ENCODE peak calls at places on chromosomes 11 and 22, in seven cellular contexts. One of them, this sample, is unnamed.

GRCh38 chr11:122069946-122070345 is 46.1 kb downstream of the BLID start:
- DNase-seq in stimulated activated CD4-positive, alpha-beta T cell treated with anti-CD3 and anti-CD28 coated beads, Interleukin-2, amount 100 ng/mL, for 48 hours: no peak
- DNase-seq in iris pigment epithelial cell: peak
- DNase-seq in Calu3: peak
- DNase-seq in T-helper 2 cell: no peak
- DNase-seq in T1000: no peak
- DNase-seq in dorsolateral prefrontal cortex: peak
- DNase-seq in this sample: peak

GRCh38 chr11:46499821-46500220 is 94.0 kb downstream of the AMBRA1 start:
- DNase-seq in stimulated activated CD4-positive, alpha-beta T cell treated with anti-CD3 and anti-CD28 coated beads, Interleukin-2, amount 100 ng/mL, for 48 hours: no peak
- DNase-seq in iris pigment epithelial cell: no peak
- DNase-seq in Calu3: no peak
- DNase-seq in T-helper 2 cell: no peak
- DNase-seq in T1000: no peak
- DNase-seq in dorsolateral prefrontal cortex: no peak
- DNase-seq in this sample: no peak

GRCh38 chr11:22666700-22667439 is 459 bp downstream of the GAS2 start:
- DNase-seq in stimulated activated CD4-positive, alpha-beta T cell treated with anti-CD3 and anti-CD28 coated beads, Interleukin-2, amount 100 ng/mL, for 48 hours: no peak
- DNase-seq in iris pigment epithelial cell: peak
- DNase-seq in Calu3: peak
- DNase-seq in T-helper 2 cell: no peak
- DNase-seq in T1000: no peak
- DNase-seq in dorsolateral prefrontal cortex: peak
- DNase-seq in this sample: peak

GRCh38 chr22:48905206-48905975 is 922.3 kb downstream of the BRD1 start:
- DNase-seq in stimulated activated CD4-positive, alpha-beta T cell treated with anti-CD3 and anti-CD28 coated beads, Interleukin-2, amount 100 ng/mL, for 48 hours: no peak
- DNase-seq in iris pigment epithelial cell: no peak
- DNase-seq in Calu3: no peak
- DNase-seq in T-helper 2 cell: no peak
- DNase-seq in T1000: no peak
- DNase-seq in dorsolateral prefrontal cortex: peak
- DNase-seq in this sample: no peak

GRCh38 chr11:73252577-73253191 is 19.5 kb upstream of the P2RY6 start:
- DNase-seq in stimulated activated CD4-positive, alpha-beta T cell treated with anti-CD3 and anti-CD28 coated beads, Interleukin-2, amount 100 ng/mL, for 48 hours: no peak
- DNase-seq in iris pigment epithelial cell: no peak
- DNase-seq in Calu3: no peak
- DNase-seq in T-helper 2 cell: no peak
- DNase-seq in T1000: no peak
- DNase-seq in dorsolateral prefrontal cortex: no peak
- DNase-seq in this sample: no peak

GRCh38 chr11:118156531-118157185 is 4.0 kb upstream of the SCN4B start:
- DNase-seq in stimulated activated CD4-positive, alpha-beta T cell treated with anti-CD3 and anti-CD28 coated beads, Interleukin-2, amount 100 ng/mL, for 48 hours: no peak
- DNase-seq in iris pigment epithelial cell: no peak
- DNase-seq in Calu3: peak
- DNase-seq in T-helper 2 cell: no peak
- DNase-seq in T1000: no peak
- DNase-seq in dorsolateral prefrontal cortex: no peak
- DNase-seq in this sample: no peak

GRCh38 chr11:45180158-45180887 is 33.9 kb downstream of the PRDM11 start:
- DNase-seq in stimulated activated CD4-positive, alpha-beta T cell treated with anti-CD3 and anti-CD28 coated beads, Interleukin-2, amount 100 ng/mL, for 48 hours: no peak
- DNase-seq in iris pigment epithelial cell: peak
- DNase-seq in Calu3: peak
- DNase-seq in T-helper 2 cell: no peak
- DNase-seq in T1000: peak
- DNase-seq in dorsolateral prefrontal cortex: no peak
- DNase-seq in this sample: no peak

GRCh38 chr22:49188591-49188990 is 639.1 kb downstream of the BRD1 start:
- DNase-seq in stimulated activated CD4-positive, alpha-beta T cell treated with anti-CD3 and anti-CD28 coated beads, Interleukin-2, amount 100 ng/mL, for 48 hours: no peak
- DNase-seq in iris pigment epithelial cell: no peak
- DNase-seq in Calu3: no peak
- DNase-seq in T-helper 2 cell: no peak
- DNase-seq in T1000: no peak
- DNase-seq in dorsolateral prefrontal cortex: no peak
- DNase-seq in this sample: no peak

GRCh38 chr11:84965484-84965883 is 661.7 kb downstream of the DLG2 start:
- DNase-seq in stimulated activated CD4-positive, alpha-beta T cell treated with anti-CD3 and anti-CD28 coated beads, Interleukin-2, amount 100 ng/mL, for 48 hours: no peak
- DNase-seq in iris pigment epithelial cell: no peak
- DNase-seq in Calu3: no peak
- DNase-seq in T-helper 2 cell: no peak
- DNase-seq in T1000: no peak
- DNase-seq in dorsolateral prefrontal cortex: no peak
- DNase-seq in this sample: no peak

GRCh38 chr11:118383657-118384056 is 17.7 kb upstream of the ATP5MG start:
- DNase-seq in stimulated activated CD4-positive, alpha-beta T cell treated with anti-CD3 and anti-CD28 coated beads, Interleukin-2, amount 100 ng/mL, for 48 hours: no peak
- DNase-seq in iris pigment epithelial cell: no peak
- DNase-seq in Calu3: no peak
- DNase-seq in T-helper 2 cell: no peak
- DNase-seq in T1000: no peak
- DNase-seq in dorsolateral prefrontal cortex: no peak
- DNase-seq in this sample: no peak

GRCh38 chr11:33500865-33501479 is 199.7 kb downstream of the C11orf91 start:
- DNase-seq in stimulated activated CD4-positive, alpha-beta T cell treated with anti-CD3 and anti-CD28 coated beads, Interleukin-2, amount 100 ng/mL, for 48 hours: no peak
- DNase-seq in iris pigment epithelial cell: peak
- DNase-seq in Calu3: peak
- DNase-seq in T-helper 2 cell: no peak
- DNase-seq in T1000: peak
- DNase-seq in dorsolateral prefrontal cortex: no peak
- DNase-seq in this sample: peak

GRCh38 chr22:27802389-27803079 is 978 bp upstream of the MN1 start:
- DNase-seq in stimulated activated CD4-positive, alpha-beta T cell treated with anti-CD3 and anti-CD28 coated beads, Interleukin-2, amount 100 ng/mL, for 48 hours: no peak
- DNase-seq in iris pigment epithelial cell: no peak
- DNase-seq in Calu3: no peak
- DNase-seq in T-helper 2 cell: no peak
- DNase-seq in T1000: no peak
- DNase-seq in dorsolateral prefrontal cortex: no peak
- DNase-seq in this sample: no peak

GRCh38 chr11:32555885-32556284 is 27.7 kb upstream of the EIF3M start:
- DNase-seq in stimulated activated CD4-positive, alpha-beta T cell treated with anti-CD3 and anti-CD28 coated beads, Interleukin-2, amount 100 ng/mL, for 48 hours: no peak
- DNase-seq in iris pigment epithelial cell: no peak
- DNase-seq in Calu3: no peak
- DNase-seq in T-helper 2 cell: no peak
- DNase-seq in T1000: no peak
- DNase-seq in dorsolateral prefrontal cortex: no peak
- DNase-seq in this sample: no peak

GRCh38 chr11:95279921-95280861 is 49.2 kb upstream of the SESN3 start:
- DNase-seq in stimulated activated CD4-positive, alpha-beta T cell treated with anti-CD3 and anti-CD28 coated beads, Interleukin-2, amount 100 ng/mL, for 48 hours: no peak
- DNase-seq in iris pigment epithelial cell: peak
- DNase-seq in Calu3: no peak
- DNase-seq in T-helper 2 cell: no peak
- DNase-seq in T1000: no peak
- DNase-seq in dorsolateral prefrontal cortex: no peak
- DNase-seq in this sample: no peak

This sample was measured in fibroblast of mammary gland.